ENCODE peak calls at places on chromosomes 11 and 22, in five cellular contexts. Z, S, P, B and M are unnamed samples. For H3K9me3, the result is how much of the 10 kb centered on the place peaks cover.

GRCh38 chr22:31616315-31616980 is 45.6 kb downstream of the PISD start:
- DNase-seq in S (no peak), B (no peak), P (no peak), Z (no peak), M (no peak)

GRCh38 chr22:44331881-44332714 is 19.3 kb upstream of the SHISAL1 start:
- DNase-seq in P (no peak), B (peak), S (no peak), Z (peak), M (peak)

GRCh38 chr11:62507023-62507422 is 39.6 kb downstream of the AHNAK start:
- DNase-seq in B (no peak), S (no peak), Z (no peak), P (no peak), M (no peak)

GRCh38 chr11:69659591-69659990 is 15.6 kb downstream of the LTO1 start:
- DNase-seq in S (no peak), B (no peak), P (no peak), Z (no peak), M (no peak)

GRCh38 chr11:66643745-66644437 is 5.4 kb downstream of the RBM4 start:
- DNase-seq in S (no peak), B (no peak), P (no peak), Z (no peak), M (no peak)

GRCh38 chr11:56783448-56784041 is 35.0 kb upstream of the OR9G4 start:
- DNase-seq in B (peak), S (no peak), Z (peak), P (no peak), M (no peak)

GRCh38 chr22:36340621-36341020 is 47.1 kb downstream of the MYH9 start:
- DNase-seq in S (no peak), B (no peak), Z (no peak), P (no peak), M (no peak)

GRCh38 chr22:35891442-35891841 is 137.2 kb downstream of the RBFOX2 start:
- DNase-seq in Z (no peak), P (no peak), B (no peak), S (no peak), M (no peak)

GRCh38 chr11:12840871-12841516 is 166.8 kb downstream of the TEAD1 start:
- DNase-seq in S (no peak), B (no peak), Z (peak), P (no peak), M (no peak)

GRCh38 chr22:40345801-40346177 is 511 bp upstream of the ADSL start:
- DNase-seq in S (peak), P (peak), B (no peak), Z (no peak), M (no peak)

GRCh38 chr11:86577663-86578636 is 94.5 kb downstream of the ME3 start:
- DNase-seq in B (peak), Z (peak), S (no peak), P (no peak), M (peak)

DNA sequence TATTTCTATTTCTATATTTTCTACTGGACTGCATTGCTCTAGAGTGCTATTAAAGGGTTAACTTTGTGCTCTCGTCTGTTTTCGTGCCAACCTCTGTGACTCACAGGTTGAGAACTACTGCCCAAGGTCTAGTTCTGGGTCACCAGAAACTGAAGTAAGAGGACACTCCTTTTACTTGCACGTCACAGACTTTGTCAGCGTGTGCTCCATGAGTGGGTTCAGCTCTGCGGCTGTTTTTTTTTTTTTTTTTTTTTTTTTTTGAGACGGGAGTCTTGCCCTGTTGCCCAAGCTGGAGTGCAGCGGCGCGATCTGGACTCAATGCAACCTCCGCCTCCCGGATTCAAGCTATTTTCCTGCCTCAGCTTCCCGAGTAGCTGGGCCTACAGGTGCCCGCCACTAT is 49.8 kb downstream of the CLMP start:
- DNase-seq in Z (peak), P (no peak), S (no peak), B (peak), M (peak)
- H3K27ac ChIP-seq in Z (peak), P (no peak), S (no peak), B (peak), M (no peak)

GRCh38 chr11:114618139-114618538 is 22.6 kb upstream of the NXPE4 start:
- DNase-seq in Z (no peak), B (no peak), P (no peak), S (no peak), M (no peak)
- H3K9me3 ChIP-seq in Z (under half), B (under half), P (under half), S (under half), M (under half)

DNA sequence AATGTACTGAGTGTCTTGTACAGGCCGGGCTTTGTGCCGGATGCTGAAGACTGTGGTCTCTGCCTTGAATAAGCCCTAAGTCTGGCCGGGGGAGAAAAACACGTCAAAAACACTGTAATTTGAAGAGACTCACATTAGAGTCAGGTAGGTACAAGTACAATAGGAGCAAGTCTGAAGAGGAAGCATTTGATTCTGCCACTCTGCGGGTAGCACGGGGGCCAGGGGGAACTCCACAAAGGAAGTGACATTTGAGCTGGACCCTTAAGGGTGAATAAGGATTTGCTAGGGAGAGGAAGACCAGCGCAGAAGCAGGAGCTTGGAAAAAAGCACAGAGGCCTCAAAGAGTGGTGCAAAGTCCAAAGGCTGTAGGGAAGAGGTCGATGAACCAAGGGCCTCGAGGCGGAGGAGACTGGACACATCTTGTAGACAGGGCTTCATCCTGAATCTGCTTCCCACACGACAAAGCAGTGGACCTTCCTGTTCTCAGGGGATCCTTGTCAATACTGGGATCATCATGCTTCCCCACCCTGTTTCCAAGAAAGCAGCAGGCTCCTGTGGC is 38.7 kb downstream of the BUD13 start:
- DNase-seq in P (no peak), Z (no peak), B (no peak), S (no peak), M (no peak)
- H3K27ac ChIP-seq in P (no peak), Z (no peak), B (no peak), S (no peak), M (no peak)

DNA sequence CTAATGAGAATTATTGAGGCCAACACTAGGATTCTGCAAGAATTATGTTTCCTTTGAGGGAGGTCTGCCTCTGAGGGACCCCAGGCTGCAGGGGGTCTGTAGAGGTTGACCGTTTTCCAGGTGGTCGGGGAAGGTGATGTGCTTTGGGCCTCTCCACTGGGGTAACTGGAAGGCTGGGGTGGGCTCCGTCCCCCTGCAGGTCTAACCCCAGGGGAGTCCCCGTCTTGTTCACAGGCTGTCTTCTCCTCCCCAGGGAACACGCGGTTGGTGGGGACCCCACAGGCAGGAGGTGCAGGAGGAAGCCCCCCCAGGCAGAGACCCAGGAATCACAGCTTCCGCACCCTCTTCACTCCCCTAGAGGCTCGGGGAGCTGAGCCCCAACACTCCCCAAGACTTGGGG is 726.4 kb downstream of the BRD1 start:
- DNase-seq in Z (no peak), B (no peak), S (no peak), P (no peak), M (no peak)
- H3K9me3 ChIP-seq in Z (under half), B (under half), S (under half), P (under half), M (under half)

GRCh38 chr11:116851631-116852030 is 14.2 kb upstream of the APOA1 start:
- DNase-seq in S (peak), Z (no peak), P (peak), B (no peak), M (no peak)
- H3K27ac ChIP-seq in S (peak), Z (no peak), P (peak), B (no peak), M (no peak)

DNA sequence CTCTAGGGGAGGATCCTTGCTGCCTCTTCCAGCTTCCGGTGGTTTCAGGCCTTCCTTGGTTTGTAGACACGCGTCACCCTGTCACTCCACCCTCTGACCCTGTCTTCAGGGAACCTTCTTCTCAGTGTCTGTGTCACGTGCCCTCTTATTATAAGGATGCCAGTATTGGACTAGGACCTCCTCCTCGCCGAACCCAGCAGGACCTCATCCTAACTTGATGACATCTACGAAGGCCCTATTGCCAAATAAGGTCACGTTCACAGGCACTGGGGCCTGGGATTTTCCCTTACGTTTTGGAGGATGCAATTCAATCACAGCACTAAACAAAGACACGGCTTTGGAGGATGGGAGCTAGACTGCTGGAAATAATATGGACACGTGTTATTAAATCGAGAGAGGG is 408.7 kb downstream of the BRD1 start:
- DNase-seq in Z (no peak), B (no peak), P (no peak), S (no peak), M (no peak)
- H3K9me3 ChIP-seq in Z (half or more), B (under half), P (under half), S (under half), M (under half)

DNA sequence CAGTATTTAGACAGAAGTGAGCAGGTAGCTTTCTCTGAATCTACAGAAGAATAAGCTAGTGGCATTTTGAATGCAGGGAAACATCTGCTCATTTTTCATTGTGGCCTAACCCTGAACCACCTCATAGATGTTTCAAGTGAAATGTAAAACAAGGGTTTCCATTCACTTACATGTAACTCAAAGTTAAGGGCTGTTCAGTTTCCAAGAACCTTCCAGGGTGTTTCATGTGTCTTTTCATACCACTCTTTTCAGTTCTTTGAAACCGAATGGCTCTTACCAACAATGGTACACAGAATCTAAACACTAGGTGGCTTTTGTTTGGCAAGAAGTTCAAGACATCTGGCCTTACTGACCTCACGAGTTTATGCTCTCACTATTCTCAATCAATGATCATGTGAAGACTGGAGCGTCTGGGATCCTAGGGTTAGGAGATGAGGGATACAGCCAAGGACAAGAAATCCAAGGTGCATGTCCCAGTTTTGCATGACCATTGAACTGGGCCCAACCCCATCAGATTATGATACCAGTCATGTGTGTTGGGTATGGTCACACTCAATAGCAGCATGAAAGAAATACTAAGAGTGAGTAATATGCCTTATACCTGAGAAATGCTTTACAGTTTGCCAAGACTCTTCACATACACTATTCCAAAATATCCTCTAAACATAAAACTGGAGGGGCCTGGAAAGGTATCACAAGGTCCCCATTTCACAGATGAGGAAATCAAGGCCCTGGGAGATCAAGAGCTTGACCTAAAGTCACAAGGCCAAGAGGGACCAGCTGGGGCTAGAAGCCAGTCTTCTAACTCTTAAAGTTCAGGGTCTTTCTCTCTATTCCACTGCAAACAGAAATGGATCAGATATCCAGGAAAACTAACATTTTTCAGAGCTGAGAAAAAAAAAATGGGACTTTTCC is 92.7 kb downstream of the ETS1 start:
- DNase-seq in P (no peak), Z (no peak), B (no peak), S (no peak), M (no peak)
- H3K27ac ChIP-seq in P (peak), Z (peak), B (peak), S (peak), M (peak)

GRCh38 chr11:132499661-132500060 is 1032.6 kb downstream of the OPCML start:
- DNase-seq in Z (no peak), B (no peak), P (no peak), S (no peak), M (no peak)

GRCh38 chr11:132490976-132491375 is 1041.3 kb downstream of the OPCML start:
- DNase-seq in Z (no peak), S (no peak), B (no peak), P (no peak), M (no peak)

GRCh38 chr11:132496341-132496740 is 1036.0 kb downstream of the OPCML start:
- DNase-seq in Z (no peak), P (no peak), B (no peak), S (no peak), M (peak)

DNA sequence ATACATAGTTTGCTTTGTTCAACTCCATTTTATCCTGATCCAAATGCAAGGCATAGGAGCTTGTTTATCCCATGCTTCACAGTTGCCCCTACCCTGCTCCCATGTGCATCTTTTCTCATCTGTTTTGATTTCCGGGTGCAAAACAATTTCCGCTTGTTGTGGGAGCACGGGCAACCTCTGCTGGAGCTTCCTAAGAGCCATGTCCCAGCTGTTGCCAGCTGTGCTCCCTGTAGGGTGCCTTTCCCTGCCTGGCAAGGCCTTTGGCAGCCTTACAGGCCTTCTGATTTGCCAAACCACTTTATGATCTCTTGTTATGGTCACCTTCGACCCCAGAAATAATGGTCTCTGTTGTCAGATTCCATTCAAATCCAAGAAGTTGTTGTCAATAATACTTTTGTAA is 1038.5 kb downstream of the OPCML start:
- DNase-seq in B (no peak), P (no peak), S (no peak), Z (no peak), M (no peak)
- H3K9me3 ChIP-seq in B (under half), P (under half), S (under half), Z (under half), M (under half)

GRCh38 chr11:108226036-108226435 is 3.2 kb downstream of the ATM start:
- DNase-seq in Z (no peak), B (no peak), S (no peak), P (no peak), M (no peak)
- H3K27ac ChIP-seq in Z (no peak), B (no peak), S (peak), P (peak), M (no peak)